ENCODE peak calls at places on chromosomes 3 and 15, in eight cellular contexts. Z is cardiac muscle cell, N is endothelial cell, I is fibroblast of the aortic adventitia, F is astrocyte of the spinal cord, P is astrocyte, Y is AG10803, X is BJ. J is an unnamed sample.

GRCh38 chr3:170999737-171000242 is 26.7 kb downstream of the SLC2A2 start:
- DNase-seq in Z (no peak), N (no peak), I (peak), F (peak), P (peak), Y (peak), X (peak), J (peak)

GRCh38 chr3:20857636-20858035 is 671.6 kb upstream of the SGO1 start:
- DNase-seq in Z (no peak), N (no peak), I (no peak), F (peak), P (peak), Y (peak), X (peak), J (peak)

GRCh38 chr15:52183562-52184173 is 7.5 kb downstream of the GNB5 start:
- DNase-seq in Z (peak), N (peak), I (peak), F (peak), P (no peak), Y (peak), X (no peak), J (peak)

GRCh38 chr15:68078365-68078764 is 24.2 kb downstream of the PIAS1 start:
- DNase-seq in Z (no peak), N (no peak), I (no peak), F (no peak), P (no peak), Y (no peak), X (no peak), J (no peak)

GRCh38 chr15:85000189-85000864 is 18.7 kb downstream of the PDE8A start:
- DNase-seq in Z (no peak), N (no peak), I (peak), F (no peak), P (no peak), Y (peak), X (no peak), J (no peak)

GRCh38 chr3:59773970-59774369 is 724.1 kb upstream of the CFAP20DC start:
- DNase-seq in Z (no peak), N (no peak), I (no peak), F (no peak), P (no peak), Y (no peak), X (no peak), J (no peak)

GRCh38 chr3:106215047-106215446 is 346.2 kb upstream of the CBLB start:
- DNase-seq in Z (no peak), N (no peak), I (no peak), F (peak), P (peak), Y (no peak), X (no peak), J (no peak)

GRCh38 chr3:126870608-126871210 is 112.2 kb upstream of the PLXNA1 start:
- DNase-seq in Z (no peak), N (no peak), I (peak), F (no peak), P (peak), Y (no peak), X (no peak), J (no peak)

GRCh38 chr15:71889385-71889784 is 79.0 kb downstream of the NR2E3 start:
- DNase-seq in Z (no peak), N (no peak), I (no peak), F (no peak), P (no peak), Y (no peak), X (no peak), J (no peak)

GRCh38 chr3:129224984-129225393 is 24.4 kb upstream of the COPG1 start:
- DNase-seq in Z (no peak), N (peak), I (peak), F (peak), P (peak), Y (peak), X (no peak), J (peak)

GRCh38 chr3:64342940-64343691 is 117.8 kb upstream of the PRICKLE2 start:
- DNase-seq in Z (no peak), N (no peak), I (peak), F (peak), P (peak), Y (peak), X (no peak), J (peak)

GRCh38 chr15:71448688-71449114 is 333.4 kb downstream of the THSD4 start:
- DNase-seq in Z (peak), N (peak), I (peak), F (peak), P (peak), Y (peak), X (no peak), J (peak)

GRCh38 chr3:108485146-108485545 is 25.2 kb downstream of the MYH15 start:
- DNase-seq in Z (no peak), N (no peak), I (no peak), F (no peak), P (no peak), Y (no peak), X (no peak), J (no peak)

GRCh38 chr3:148126962-148127361 is 570.7 kb upstream of the AGTR1 start:
- DNase-seq in Z (no peak), N (no peak), I (no peak), F (no peak), P (no peak), Y (no peak), X (no peak), J (no peak)

GRCh38 chr3:148131990-148132638 is 565.6 kb upstream of the AGTR1 start:
- DNase-seq in Z (no peak), N (no peak), I (no peak), F (peak), P (peak), Y (no peak), X (no peak), J (no peak)

GRCh38 chr3:148128136-148128535 is 569.6 kb upstream of the AGTR1 start:
- DNase-seq in Z (no peak), N (no peak), I (no peak), F (no peak), P (no peak), Y (no peak), X (no peak), J (no peak)
- TF ChIP-seq CTCF in Z (no peak), N (no peak), I (no peak), F (no peak), P (no peak), Y (no peak), X (no peak), J (no peak)

DNA sequence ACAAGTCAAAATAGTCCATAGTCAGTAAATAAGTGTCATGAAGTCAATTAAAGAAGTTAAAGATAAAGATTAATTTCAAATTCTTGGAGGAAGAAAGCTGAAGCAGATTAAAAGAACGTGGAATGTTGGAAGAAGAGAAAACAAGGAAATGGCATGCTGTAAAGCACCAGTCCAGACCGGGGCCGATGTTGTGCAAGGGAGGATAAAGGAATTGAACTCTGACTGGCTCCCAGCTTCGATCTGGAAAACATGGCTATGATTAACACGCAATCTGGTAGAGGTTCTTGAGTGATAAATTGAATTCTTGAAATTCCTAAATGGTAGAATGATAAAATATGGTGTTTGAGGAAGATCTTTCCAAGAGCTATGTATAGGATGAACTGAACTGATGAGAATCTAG is 194.4 kb downstream of the MEIS2 start:
- DNase-seq in Z (no peak), N (no peak), I (peak), F (no peak), P (peak), Y (peak), X (no peak), J (no peak)
- TF ChIP-seq CTCF in Z (no peak), N (no peak), I (no peak), F (no peak), P (no peak), Y (no peak), X (no peak), J (no peak)

GRCh38 chr3:22922317-22922716 is 280.8 kb upstream of the UBE2E2 start:
- DNase-seq in Z (no peak), N (no peak), I (peak), F (peak), P (no peak), Y (peak), X (no peak), J (no peak)
- TF ChIP-seq CTCF in Z (peak), N (peak), I (peak), F (peak), P (peak), Y (peak), X (no peak), J (peak)

GRCh38 chr15:88841201-88841600 is 38.0 kb downstream of the ACAN start:
- DNase-seq in Z (no peak), N (no peak), I (no peak), F (no peak), P (no peak), Y (no peak), X (no peak), J (no peak)

GRCh38 chr15:88839146-88839545 is 35.9 kb downstream of the ACAN start:
- DNase-seq in Z (no peak), N (no peak), I (no peak), F (no peak), P (no peak), Y (no peak), X (no peak), J (no peak)

GRCh38 chr15:88839961-88840360 is 36.7 kb downstream of the ACAN start:
- DNase-seq in Z (no peak), N (no peak), I (no peak), F (no peak), P (no peak), Y (no peak), X (no peak), J (no peak)

GRCh38 chr15:88835646-88836045 is 32.4 kb downstream of the ACAN start:
- DNase-seq in Z (no peak), N (no peak), I (peak), F (no peak), P (peak), Y (peak), X (no peak), J (peak)

DNA sequence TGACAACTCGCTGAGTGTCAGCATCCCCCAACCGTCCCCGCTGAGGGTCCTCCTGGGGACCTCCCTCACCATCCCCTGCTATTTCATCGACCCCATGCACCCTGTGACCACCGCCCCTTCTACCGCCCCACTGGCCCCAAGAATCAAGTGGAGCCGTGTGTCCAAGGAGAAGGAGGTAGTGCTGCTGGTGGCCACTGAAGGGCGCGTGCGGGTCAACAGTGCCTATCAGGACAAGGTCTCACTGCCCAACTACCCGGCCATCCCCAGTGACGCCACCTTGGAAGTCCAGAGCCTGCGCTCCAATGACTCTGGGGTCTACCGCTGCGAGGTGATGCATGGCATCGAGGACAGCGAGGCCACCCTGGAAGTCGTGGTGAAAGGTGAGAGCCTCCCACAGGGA is 35.4 kb downstream of the ACAN start:
- DNase-seq in Z (no peak), N (no peak), I (no peak), F (no peak), P (no peak), Y (no peak), X (no peak), J (no peak)
- TF ChIP-seq CTCF in Z (no peak), N (no peak), I (no peak), F (no peak), P (no peak), Y (no peak), X (no peak), J (no peak)